ENCODE peak calls at places on chromosomes 12 and 14, in four cellular contexts. One of them, this sample, is unnamed.

GRCh38 chr14:101134851-101135486 is 231.4 kb upstream of the RTL1 start:
- DNase-seq in SK-N-SH: no peak
- DNase-seq in bronchial epithelial cell: no peak
- DNase-seq in stomach: peak
- DNase-seq in this sample: no peak

GRCh38 chr14:22650046-22650739 is 6.0 kb upstream of the OR6J1 start:
- DNase-seq in SK-N-SH: no peak
- DNase-seq in bronchial epithelial cell: peak
- DNase-seq in stomach: no peak
- DNase-seq in this sample: no peak

GRCh38 chr14:75877884-75878283 is 103.9 kb downstream of the TGFB3 start:
- DNase-seq in SK-N-SH: no peak
- DNase-seq in stomach: no peak
- DNase-seq in bronchial epithelial cell: no peak
- DNase-seq in this sample: no peak

GRCh38 chr14:55913324-55914035 is 204.7 kb upstream of the PELI2 start:
- DNase-seq in SK-N-SH: no peak
- DNase-seq in stomach: no peak
- DNase-seq in bronchial epithelial cell: no peak
- DNase-seq in this sample: peak

GRCh38 chr12:22648668-22649067 is 23.7 kb downstream of the ETNK1 start:
- DNase-seq in SK-N-SH: no peak
- DNase-seq in bronchial epithelial cell: no peak
- DNase-seq in stomach: no peak
- DNase-seq in this sample: no peak

GRCh38 chr12:106976013-106976658 is 10.8 kb downstream of the MTERF2 start:
- DNase-seq in stomach: no peak
- DNase-seq in bronchial epithelial cell: peak
- DNase-seq in SK-N-SH: no peak
- DNase-seq in this sample: peak

GRCh38 chr12:75805905-75806304 is 225.7 kb downstream of the PHLDA1 start:
- DNase-seq in SK-N-SH: no peak
- DNase-seq in stomach: no peak
- DNase-seq in bronchial epithelial cell: no peak
- DNase-seq in this sample: no peak

GRCh38 chr14:61555056-61555838 is 140.1 kb upstream of the HIF1A start:
- DNase-seq in SK-N-SH: no peak
- DNase-seq in stomach: no peak
- DNase-seq in bronchial epithelial cell: peak
- DNase-seq in this sample: peak

GRCh38 chr12:108691995-108692808 is 39.1 kb downstream of the CORO1C start:
- DNase-seq in stomach: no peak
- DNase-seq in bronchial epithelial cell: peak
- DNase-seq in SK-N-SH: no peak
- DNase-seq in this sample: no peak

GRCh38 chr12:62647586-62647985 is 181.0 kb downstream of the MON2 start:
- DNase-seq in SK-N-SH: no peak
- DNase-seq in bronchial epithelial cell: no peak
- DNase-seq in stomach: no peak
- DNase-seq in this sample: peak

GRCh38 chr12:7241404-7242005 is 52.0 kb downstream of the PEX5 start:
- DNase-seq in SK-N-SH: no peak
- DNase-seq in stomach: no peak
- DNase-seq in bronchial epithelial cell: peak
- DNase-seq in this sample: peak

GRCh38 chr12:64824500-64825142 is at the start of gene TBC1D30:
- DNase-seq in bronchial epithelial cell: no peak
- DNase-seq in SK-N-SH: peak
- DNase-seq in stomach: no peak
- DNase-seq in this sample: peak

GRCh38 chr12:19909418-19909817 is 458.9 kb upstream of the PDE3A start:
- DNase-seq in SK-N-SH: no peak
- DNase-seq in bronchial epithelial cell: no peak
- DNase-seq in stomach: no peak
- DNase-seq in this sample: no peak

GRCh38 chr12:6180300-6181051 is 19.7 kb upstream of the CD9 start:
- DNase-seq in SK-N-SH: no peak
- DNase-seq in bronchial epithelial cell: peak
- DNase-seq in stomach: peak
- DNase-seq in this sample: peak

GRCh38 chr12:19196959-19197630 is 67.6 kb downstream of the PLEKHA5 start:
- DNase-seq in stomach: no peak
- DNase-seq in bronchial epithelial cell: no peak
- DNase-seq in SK-N-SH: no peak
- DNase-seq in this sample: peak

GRCh38 chr12:79262938-79263337 is 398.4 kb downstream of the SYT1 start:
- DNase-seq in stomach: no peak
- DNase-seq in SK-N-SH: no peak
- DNase-seq in bronchial epithelial cell: peak
- DNase-seq in this sample: peak

GRCh38 chr12:52821826-52822660 is 8.1 kb upstream of the KRT4 start:
- DNase-seq in SK-N-SH: no peak
- DNase-seq in bronchial epithelial cell: no peak
- DNase-seq in stomach: no peak
- DNase-seq in this sample: peak

GRCh38 chr12:56760460-56760859 is 2.7 kb upstream of the HSD17B6 start:
- DNase-seq in stomach: no peak
- DNase-seq in bronchial epithelial cell: no peak
- DNase-seq in SK-N-SH: no peak
- DNase-seq in this sample: no peak

GRCh38 chr12:77724367-77724957 is 106.2 kb upstream of the NAV3 start:
- DNase-seq in stomach: no peak
- DNase-seq in bronchial epithelial cell: peak
- DNase-seq in SK-N-SH: no peak
- DNase-seq in this sample: peak

GRCh38 chr14:103880986-103881926 is 33.9 kb upstream of the PPP1R13B start:
- DNase-seq in SK-N-SH: peak
- DNase-seq in stomach: peak
- DNase-seq in bronchial epithelial cell: no peak
- DNase-seq in this sample: no peak

GRCh38 chr14:34081576-34082136 is 130.8 kb upstream of the EGLN3 start:
- DNase-seq in SK-N-SH: no peak
- DNase-seq in bronchial epithelial cell: peak
- DNase-seq in stomach: peak
- DNase-seq in this sample: peak

GRCh38 chr14:50559990-50560928 is at the start of gene ATL1:
- DNase-seq in stomach: peak
- DNase-seq in bronchial epithelial cell: peak
- DNase-seq in SK-N-SH: peak
- DNase-seq in this sample: peak

GRCh38 chr14:89454971-89455370 is 37.9 kb upstream of the FOXN3 start:
- DNase-seq in bronchial epithelial cell: no peak
- DNase-seq in SK-N-SH: no peak
- DNase-seq in stomach: no peak
- DNase-seq in this sample: no peak

GRCh38 chr12:119169150-119169549 is 9.6 kb upstream of the HSPB8 start:
- DNase-seq in stomach: no peak
- DNase-seq in bronchial epithelial cell: peak
- DNase-seq in SK-N-SH: no peak
- DNase-seq in this sample: no peak

GRCh38 chr14:73740921-73741326 is 26.7 kb upstream of the PNMA1 start:
- DNase-seq in SK-N-SH: peak
- DNase-seq in stomach: peak
- DNase-seq in bronchial epithelial cell: peak
- DNase-seq in this sample: peak

GRCh38 chr12:101642115-101643067 is 47.6 kb downstream of the MYBPC1 start:
- DNase-seq in stomach: peak
- DNase-seq in bronchial epithelial cell: peak
- DNase-seq in SK-N-SH: peak
- DNase-seq in this sample: no peak

GRCh38 chr12:120361506-120362208 is 7.3 kb downstream of the MSI1 start:
- DNase-seq in SK-N-SH: peak
- DNase-seq in stomach: peak
- DNase-seq in bronchial epithelial cell: peak
- DNase-seq in this sample: peak

GRCh38 chr12:13039557-13039956 is 4.6 kb upstream of the FAM234B start:
- DNase-seq in bronchial epithelial cell: no peak
- DNase-seq in stomach: no peak
- DNase-seq in SK-N-SH: no peak
- DNase-seq in this sample: no peak

GRCh38 chr12:66199141-66199540 is 10.1 kb downstream of the IRAK3 start:
- DNase-seq in SK-N-SH: no peak
- DNase-seq in stomach: no peak
- DNase-seq in bronchial epithelial cell: no peak
- DNase-seq in this sample: no peak

GRCh38 chr12:56158926-56159461 is 835 bp downstream of the MYL6 start:
- DNase-seq in bronchial epithelial cell: peak
- DNase-seq in stomach: peak
- DNase-seq in SK-N-SH: peak
- DNase-seq in this sample: peak

GRCh38 chr12:104515899-104516298 is 59.2 kb downstream of the CHST11 start:
- DNase-seq in SK-N-SH: no peak
- DNase-seq in stomach: no peak
- DNase-seq in bronchial epithelial cell: no peak
- DNase-seq in this sample: peak

GRCh38 chr14:88998027-88998426 is 173.6 kb downstream of the TTC8 start:
- DNase-seq in bronchial epithelial cell: no peak
- DNase-seq in SK-N-SH: peak
- DNase-seq in stomach: no peak
- DNase-seq in this sample: no peak

GRCh38 chr12:119589634-119590033 is 3.9 kb upstream of the TMEM233 start:
- DNase-seq in bronchial epithelial cell: no peak
- DNase-seq in stomach: no peak
- DNase-seq in SK-N-SH: no peak
- DNase-seq in this sample: peak

GRCh38 chr14:61034416-61035100 is 53.5 kb downstream of the SLC38A6 start:
- DNase-seq in stomach: no peak
- DNase-seq in bronchial epithelial cell: peak
- DNase-seq in SK-N-SH: no peak
- DNase-seq in this sample: no peak

GRCh38 chr14:50342211-50343080 is 30.3 kb downstream of the DMAC2L start:
- DNase-seq in bronchial epithelial cell: peak
- DNase-seq in SK-N-SH: peak
- DNase-seq in stomach: no peak
- DNase-seq in this sample: peak

GRCh38 chr12:109934026-109934425 is 34.0 kb downstream of the TCHP start:
- DNase-seq in stomach: no peak
- DNase-seq in SK-N-SH: no peak
- DNase-seq in bronchial epithelial cell: no peak
- DNase-seq in this sample: peak

GRCh38 chr14:52265248-52265647 is 2.2 kb upstream of the PTGDR start:
- DNase-seq in bronchial epithelial cell: no peak
- DNase-seq in stomach: no peak
- DNase-seq in SK-N-SH: no peak
- DNase-seq in this sample: no peak

GRCh38 chr14:55373784-55374725 is 37.6 kb downstream of the ATG14 start:
- DNase-seq in bronchial epithelial cell: peak
- DNase-seq in SK-N-SH: no peak
- DNase-seq in stomach: no peak
- DNase-seq in this sample: peak

GRCh38 chr14:100076630-100077029 is 11.4 kb downstream of the EVL start:
- DNase-seq in stomach: no peak
- DNase-seq in bronchial epithelial cell: peak
- DNase-seq in SK-N-SH: no peak
- DNase-seq in this sample: peak

GRCh38 chr14:99749142-99749541 is 44.1 kb upstream of the EML1 start:
- DNase-seq in stomach: no peak
- DNase-seq in bronchial epithelial cell: no peak
- DNase-seq in SK-N-SH: no peak
- DNase-seq in this sample: no peak

DNA sequence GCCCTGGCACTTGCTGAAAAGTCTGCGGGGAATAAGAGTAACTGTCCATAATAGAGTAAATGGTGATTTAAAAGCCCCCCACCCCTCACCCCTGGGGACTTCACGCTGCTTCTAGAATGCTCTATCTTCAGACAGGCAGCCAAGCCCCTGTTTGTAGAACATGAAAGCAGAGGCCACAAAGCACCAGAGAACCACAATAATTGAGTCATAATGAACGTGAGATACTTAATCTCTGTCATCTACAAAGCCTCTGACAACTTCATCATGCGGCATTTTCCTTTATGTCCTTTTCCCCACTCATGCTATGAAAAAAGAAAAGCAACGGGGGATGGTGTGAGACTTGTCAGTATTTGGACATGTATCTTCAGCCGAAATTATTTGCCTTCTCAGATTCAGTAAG is 178.8 kb downstream of the TMEM132C start:
- DNase-seq in SK-N-SH: no peak
- DNase-seq in bronchial epithelial cell: no peak
- DNase-seq in stomach: no peak
- DNase-seq in this sample: no peak
- TF ChIP-seq CTCF in SK-N-SH: no peak
- TF ChIP-seq CTCF in bronchial epithelial cell: no peak
- TF ChIP-seq CTCF in stomach: no peak
- TF ChIP-seq CTCF in this sample: no peak

DNA sequence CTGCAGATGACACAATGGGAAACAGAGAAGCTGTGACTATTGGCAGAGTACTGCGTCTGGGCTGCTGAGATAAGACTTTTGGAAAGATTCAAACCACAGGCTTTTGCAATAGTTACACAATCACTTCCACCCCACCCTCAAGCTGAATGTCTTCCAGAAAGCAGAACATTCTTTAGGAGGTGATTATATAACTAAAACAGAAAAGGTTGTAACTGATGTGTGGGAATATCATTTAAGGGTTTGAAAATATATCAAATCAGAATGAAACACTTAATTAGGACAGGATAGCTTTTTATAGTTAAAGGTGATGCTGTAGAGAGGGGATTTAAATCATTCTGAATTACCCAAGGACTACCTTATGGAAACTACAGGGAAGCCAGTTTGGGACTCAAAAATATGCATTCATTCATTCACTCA is 75.2 kb upstream of the TMPO start:
- DNase-seq in stomach: peak
- DNase-seq in SK-N-SH: no peak
- DNase-seq in bronchial epithelial cell: peak
- DNase-seq in this sample: peak
- TF ChIP-seq CTCF in stomach: no peak
- TF ChIP-seq CTCF in SK-N-SH: no peak
- TF ChIP-seq CTCF in bronchial epithelial cell: no peak
- TF ChIP-seq CTCF in this sample: no peak

DNA sequence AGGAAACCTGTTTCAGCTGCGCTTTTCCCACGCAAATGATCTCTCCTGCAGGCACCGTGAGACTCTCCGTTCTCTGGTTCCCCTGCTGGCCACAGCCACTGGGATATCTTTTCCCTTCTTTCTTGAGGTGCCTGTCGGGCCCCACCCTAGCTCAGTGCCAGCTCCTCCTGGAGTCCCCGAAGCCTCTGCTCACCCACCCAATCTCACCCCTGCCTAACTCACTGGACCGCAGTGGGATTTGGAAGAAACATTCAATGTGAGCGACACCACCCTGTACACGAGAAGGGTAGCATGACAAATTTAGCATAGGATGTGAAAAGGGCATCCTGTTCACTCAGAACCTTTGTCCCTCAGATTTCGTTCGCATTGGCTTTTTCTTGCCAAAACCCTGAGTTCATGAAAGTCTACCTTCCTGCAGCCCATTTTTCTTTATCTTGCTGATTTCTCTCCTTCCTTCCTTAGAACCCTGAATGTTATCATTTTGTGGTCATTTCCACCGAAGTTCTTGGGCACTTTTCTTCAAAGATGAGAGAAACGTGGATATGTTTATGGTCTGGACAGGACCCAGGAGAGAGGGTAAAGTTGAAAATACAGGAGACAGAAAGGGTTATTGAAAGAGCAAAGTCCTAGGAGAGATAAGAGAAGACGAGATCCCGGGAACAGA is 63.6 kb upstream of the ELK3 start:
- DNase-seq in SK-N-SH: no peak
- DNase-seq in stomach: no peak
- DNase-seq in bronchial epithelial cell: no peak
- DNase-seq in this sample: no peak
- TF ChIP-seq CTCF in SK-N-SH: no peak
- TF ChIP-seq CTCF in stomach: no peak
- TF ChIP-seq CTCF in bronchial epithelial cell: no peak
- TF ChIP-seq CTCF in this sample: no peak

GRCh38 chr14:26276757-26277156 is 321.1 kb downstream of the NOVA1 start:
- DNase-seq in SK-N-SH: no peak
- DNase-seq in stomach: no peak
- DNase-seq in bronchial epithelial cell: no peak
- DNase-seq in this sample: no peak
- TF ChIP-seq CTCF in SK-N-SH: peak
- TF ChIP-seq CTCF in stomach: no peak
- TF ChIP-seq CTCF in bronchial epithelial cell: no peak
- TF ChIP-seq CTCF in this sample: no peak

This sample was measured in fibroblast of the aortic adventitia.